ENCODE peak calls at places on chromosomes 16 and 17, in seven cellular contexts. G is uterus, S is A549, L is IMR-90, X is body of pancreas, Y is esophagus muscularis mucosa, M is breast epithelium. P is an unnamed sample.

GRCh38 chr17:35167666-35168065 is 20.0 kb downstream of the UNC45B start:
- DNase-seq in G (no peak), S (no peak), L (peak), X (no peak), Y (no peak), M (no peak), P (no peak)

GRCh38 chr16:50257876-50258275 is 8.5 kb upstream of the ADCY7 start:
- DNase-seq in G (no peak), S (no peak), L (no peak), X (no peak), Y (no peak), M (no peak), P (no peak)

GRCh38 chr17:6853764-6854442 is 22.4 kb upstream of the TEKT1 start:
- DNase-seq in G (no peak), S (peak), L (no peak), X (peak), Y (no peak), M (no peak), P (no peak)

GRCh38 chr17:5711344-5711743 is 127.0 kb upstream of the NLRP1 start:
- DNase-seq in G (no peak), S (no peak), L (no peak), X (no peak), Y (no peak), M (no peak), P (no peak)

GRCh38 chr17:81090361-81091133 is 55.6 kb downstream of the BAIAP2 start:
- DNase-seq in G (no peak), S (peak), L (no peak), X (no peak), Y (peak), M (no peak), P (peak)

GRCh38 chr16:68091604-68092261 is 6.6 kb downstream of the NFATC3 start:
- DNase-seq in G (no peak), S (peak), L (peak), X (no peak), Y (no peak), M (no peak), P (no peak)

GRCh38 chr16:89764711-89765201 is 43.4 kb downstream of the ZNF276 start:
- DNase-seq in G (no peak), S (no peak), L (no peak), X (peak), Y (peak), M (no peak), P (peak)

GRCh38 chr16:66926171-66926570 is 836 bp upstream of the RRAD start:
- DNase-seq in G (no peak), S (no peak), L (no peak), X (peak), Y (no peak), M (no peak), P (peak)

GRCh38 chr16:68310441-68311315 is at the start of the genes PRMT7 and SLC7A6OS:
- DNase-seq in G (peak), S (peak), L (peak), X (peak), Y (peak), M (peak), P (peak)

GRCh38 chr17:55641559-55642160 is 81.0 kb downstream of the TMEM100 start:
- DNase-seq in G (peak), S (peak), L (peak), X (peak), Y (no peak), M (peak), P (peak)

GRCh38 chr17:44176257-44176656 is 5.8 kb downstream of the ASB16 start:
- DNase-seq in G (no peak), S (no peak), L (no peak), X (no peak), Y (no peak), M (no peak), P (no peak)

GRCh38 chr16:50360033-50360778 is 8.6 kb downstream of the BRD7 start:
- DNase-seq in G (no peak), S (no peak), L (peak), X (peak), Y (no peak), M (no peak), P (no peak)

GRCh38 chr17:64185101-64185500 is 55.2 kb upstream of the ERN1 start:
- DNase-seq in G (no peak), S (no peak), L (no peak), X (no peak), Y (no peak), M (no peak), P (peak)

GRCh38 chr17:51507444-51507843 is 247.1 kb downstream of the UTP18 start:
- DNase-seq in G (no peak), S (no peak), L (no peak), X (no peak), Y (no peak), M (no peak), P (no peak)

GRCh38 chr17:37322826-37323561 is 52.8 kb upstream of the C17orf78 start:
- DNase-seq in G (no peak), S (no peak), L (no peak), X (no peak), Y (no peak), M (no peak), P (no peak)

GRCh38 chr17:40317345-40317873 is 8.4 kb downstream of the RARA start:
- DNase-seq in G (peak), S (peak), L (peak), X (no peak), Y (no peak), M (no peak), P (peak)

GRCh38 chr17:83190601-83191387 is 111.4 kb downstream of the METRNL start:
- DNase-seq in G (peak), S (no peak), L (no peak), X (no peak), Y (no peak), M (peak), P (no peak)

GRCh38 chr16:22400899-22401298 is 26.5 kb upstream of the CDR2 start:
- DNase-seq in G (no peak), S (no peak), L (no peak), X (no peak), Y (no peak), M (no peak), P (no peak)

GRCh38 chr17:35087731-35088646 is 24.5 kb upstream of the RFFL start:
- DNase-seq in G (peak), S (peak), L (peak), X (peak), Y (no peak), M (peak), P (peak)

GRCh38 chr17:43226393-43226792 is 2.0 kb downstream of the CCDC200 start:
- DNase-seq in G (no peak), S (no peak), L (no peak), X (no peak), Y (no peak), M (no peak), P (no peak)

GRCh38 chr17:49862781-49863331 is 15.0 kb upstream of the TAC4 start:
- DNase-seq in G (no peak), S (no peak), L (no peak), X (no peak), Y (no peak), M (no peak), P (no peak)

GRCh38 chr16:31869511-31870201 is 4.0 kb upstream of the ZNF267 start:
- DNase-seq in G (no peak), S (no peak), L (peak), X (no peak), Y (no peak), M (no peak), P (peak)

GRCh38 chr17:44850612-44851011 is 2.9 kb downstream of the HIGD1B start:
- DNase-seq in G (no peak), S (no peak), L (no peak), X (no peak), Y (no peak), M (no peak), P (no peak)

GRCh38 chr17:67576471-67576870 is 141.3 kb upstream of the NOL11 start:
- DNase-seq in G (no peak), S (no peak), L (no peak), X (no peak), Y (peak), M (no peak), P (no peak)

GRCh38 chr16:11139624-11140375 is 116.2 kb downstream of the SOCS1 start:
- DNase-seq in G (no peak), S (no peak), L (no peak), X (no peak), Y (no peak), M (no peak), P (no peak)

GRCh38 chr17:62178579-62178978 is 113.5 kb upstream of the MED13 start:
- DNase-seq in G (no peak), S (peak), L (peak), X (peak), Y (no peak), M (no peak), P (no peak)

DNA sequence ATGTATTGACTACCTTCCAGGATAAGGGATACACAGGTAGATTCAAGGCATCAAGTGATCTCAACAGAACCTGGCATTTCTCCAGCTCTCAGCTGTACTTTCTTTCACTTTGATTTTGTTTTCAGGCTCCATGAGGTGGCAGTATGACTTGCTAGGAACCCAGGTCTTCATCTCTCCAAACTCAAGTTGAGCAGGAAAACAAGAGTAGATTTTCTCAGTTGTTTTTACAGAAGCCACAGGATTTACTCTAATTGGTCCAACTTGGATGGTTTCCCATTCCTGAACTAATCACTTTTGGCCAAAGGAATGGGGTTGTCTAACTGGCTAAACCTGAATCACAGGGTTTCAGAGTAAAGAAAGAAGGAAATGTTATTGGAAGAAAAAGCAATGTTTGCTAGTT is 146.6 kb downstream of the TRIM37 start:
- DNase-seq in G (no peak), S (peak), L (peak), X (peak), Y (no peak), M (no peak), P (peak)
- TF ChIP-seq CTCF in G (no peak), S (no peak), L (peak), X (peak), Y (no peak), M (peak), P (no peak)

GRCh38 chr17:47205419-47205963 is 3.7 kb upstream of the MYL4 start:
- DNase-seq in G (no peak), S (no peak), L (peak), X (peak), Y (no peak), M (peak), P (peak)
- H3K27ac ChIP-seq in G (peak), S (no peak), L (peak), X (no peak), Y (peak), M (peak), P (peak)

DNA sequence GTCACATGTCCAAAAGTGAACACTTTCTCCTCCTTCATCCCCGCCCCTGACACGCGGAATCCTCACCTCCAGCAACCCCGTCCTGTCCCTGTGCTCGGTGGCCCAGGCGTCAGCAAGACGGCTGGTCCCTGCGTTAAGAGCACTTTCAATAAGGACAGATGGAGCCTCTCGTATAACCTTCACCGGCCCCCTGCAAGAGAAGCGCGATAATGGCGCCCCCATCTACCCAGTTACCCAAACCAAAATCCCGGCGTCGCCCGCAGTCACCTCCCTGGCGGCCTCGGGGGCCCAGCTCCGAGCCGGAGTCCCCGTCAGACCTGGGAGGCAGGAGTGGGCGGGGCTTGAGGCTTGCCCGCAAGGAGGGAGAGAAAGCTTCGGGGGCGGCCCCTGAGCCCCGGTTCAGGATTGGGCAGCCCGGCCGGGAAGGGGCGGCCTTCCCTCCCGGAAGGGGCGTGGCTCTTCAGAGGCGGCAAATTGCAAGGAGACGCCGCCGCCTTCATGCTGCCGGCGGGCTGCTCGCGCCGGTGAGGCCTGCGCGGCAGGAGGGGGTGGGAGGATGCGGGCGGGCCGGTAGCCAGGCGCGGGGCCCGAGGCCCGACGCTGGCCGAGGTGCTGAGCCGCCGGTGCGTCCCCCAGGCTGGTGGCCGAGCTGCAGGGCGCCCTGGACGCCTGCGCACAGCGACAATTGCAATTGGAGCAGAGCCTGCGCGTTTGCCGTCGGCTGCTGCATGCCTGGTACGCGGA is at the start of gene TEDC2:
- DNase-seq in G (peak), S (peak), L (peak), X (peak), Y (peak), M (peak), P (peak)
- TF ChIP-seq POLR2A in G (no peak), S (peak), L (no peak), X (no peak), Y (no peak), M (no peak), P (no peak)

DNA sequence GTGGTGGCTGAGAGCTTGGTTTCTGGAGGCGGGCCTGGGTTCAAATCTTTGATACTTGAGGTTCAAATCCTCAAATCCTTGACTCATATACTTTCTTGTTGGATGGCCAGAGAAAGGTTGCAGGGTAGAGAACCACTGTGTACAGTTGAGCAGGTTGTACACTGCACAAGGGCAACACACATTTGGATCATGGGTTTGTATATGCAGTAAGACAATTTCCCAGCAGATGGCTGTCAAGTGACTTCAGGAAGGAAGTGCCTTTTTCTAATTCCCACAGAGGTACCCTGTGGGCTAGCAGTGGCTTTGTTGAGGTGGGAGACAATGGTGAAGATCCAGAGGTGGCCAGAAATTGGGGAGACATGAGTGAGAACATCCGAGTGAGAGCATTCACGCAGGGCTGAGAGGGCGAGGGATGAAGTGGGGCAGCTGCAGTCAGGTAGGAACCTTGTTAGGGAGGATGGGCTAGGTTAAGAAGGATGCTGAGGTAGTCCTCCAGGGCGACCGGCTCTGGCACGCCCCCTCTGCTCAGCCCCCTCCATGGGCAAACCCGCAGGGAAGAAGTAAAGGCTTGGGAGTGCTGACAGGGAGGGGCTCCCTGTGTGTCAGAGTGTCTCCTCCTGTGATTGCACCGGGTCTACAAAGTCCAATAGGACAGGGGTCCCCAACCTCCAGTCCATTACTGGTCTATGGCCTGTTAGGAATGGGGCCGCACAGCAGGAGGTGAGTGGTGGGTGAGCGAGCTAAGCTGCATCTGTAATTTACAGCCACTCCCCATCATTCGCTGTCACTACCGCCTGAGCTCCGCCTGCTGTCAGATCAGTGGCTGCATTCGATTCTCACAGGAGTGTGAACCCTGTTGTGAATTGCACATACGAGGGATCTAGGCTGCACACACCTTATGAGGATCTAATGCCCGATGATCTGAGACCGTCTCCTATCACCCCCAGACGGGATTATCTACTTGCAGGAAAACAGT is 2.7 kb downstream of the C16orf89 start:
- DNase-seq in G (no peak), S (peak), L (no peak), X (no peak), Y (peak), M (no peak), P (no peak)
- TF ChIP-seq CTCF in G (no peak), S (no peak), L (no peak), X (no peak), Y (no peak), M (no peak), P (no peak)

GRCh38 chr16:87839542-87840461 is 29.5 kb downstream of the SLC7A5 start:
- DNase-seq in G (no peak), S (no peak), L (no peak), X (no peak), Y (no peak), M (no peak), P (no peak)

GRCh38 chr16:87837627-87838289 is 31.5 kb downstream of the SLC7A5 start:
- DNase-seq in G (no peak), S (no peak), L (no peak), X (no peak), Y (no peak), M (no peak), P (no peak)

GRCh38 chr16:87836844-87837581 is 32.3 kb downstream of the SLC7A5 start:
- DNase-seq in G (no peak), S (no peak), L (no peak), X (no peak), Y (no peak), M (no peak), P (no peak)

GRCh38 chr16:87840462-87840978 is 28.8 kb downstream of the SLC7A5 start:
- DNase-seq in G (no peak), S (no peak), L (no peak), X (no peak), Y (no peak), M (no peak), P (no peak)

GRCh38 chr16:87838643-87839541 is 30.4 kb downstream of the SLC7A5 start:
- DNase-seq in G (no peak), S (no peak), L (no peak), X (no peak), Y (no peak), M (no peak), P (no peak)
- H3K27ac ChIP-seq in G (no peak), S (peak), L (no peak), X (no peak), Y (no peak), M (peak), P (no peak)

DNA sequence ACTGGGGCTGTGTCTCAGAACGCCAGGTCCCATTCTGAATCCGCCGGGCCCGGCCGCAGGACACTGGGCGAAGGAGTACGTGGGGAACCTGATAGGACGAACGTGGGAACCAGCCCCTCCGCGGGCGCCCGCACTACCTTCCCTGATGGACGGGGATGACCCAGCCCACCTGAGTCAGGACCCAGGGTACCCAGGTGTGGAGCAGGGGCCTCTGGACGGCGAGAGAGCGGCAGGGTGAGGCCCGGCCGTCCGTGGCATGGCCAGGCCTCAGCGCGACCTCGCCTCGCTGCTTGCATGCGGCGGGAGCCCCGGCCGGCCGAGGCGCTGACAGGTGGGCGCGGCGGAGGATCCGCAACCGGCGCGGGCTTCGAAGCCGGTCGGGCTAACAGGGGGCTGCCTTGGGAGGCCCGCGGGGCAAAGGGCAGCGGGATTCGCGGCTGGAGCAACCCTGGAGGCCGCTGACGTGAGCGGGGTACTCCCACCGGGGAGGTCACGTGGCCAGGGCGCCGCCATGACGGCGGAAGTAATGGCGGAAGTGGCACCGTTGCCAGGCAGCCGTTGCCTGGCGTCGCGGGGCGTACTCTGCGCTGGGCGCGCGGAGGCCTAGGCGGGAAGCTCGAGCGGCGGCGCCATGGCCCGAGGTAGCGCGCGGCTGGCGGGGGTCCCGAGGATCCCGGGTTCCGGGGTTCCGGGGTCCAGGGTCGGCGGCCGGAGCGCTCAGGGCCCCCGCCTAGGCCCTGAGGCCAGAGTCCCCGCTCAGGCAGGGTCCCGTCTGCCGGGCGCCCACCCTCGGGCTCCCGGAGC is at the start of gene WDR90:
- DNase-seq in G (peak), S (peak), L (peak), X (peak), Y (peak), M (peak), P (peak)
- TF ChIP-seq POLR2A in G (peak), S (peak), L (peak), X (peak), Y (peak), M (peak), P (peak)

GRCh38 chr16:86517652-86518258 is 7.4 kb downstream of the FOXF1 start:
- DNase-seq in G (peak), S (peak), L (peak), X (peak), Y (peak), M (no peak), P (peak)
- TF ChIP-seq CTCF in G (peak), S (peak), L (peak), X (peak), Y (peak), M (no peak), P (no peak)